ENCODE peak calls at places on chromosomes 13 and 19, in six cellular contexts. One of them, this sample, is unnamed.

GRCh38 chr19:38182536-38183210 is 41.3 kb downstream of the DPF1 start:
- DNase-seq in iris pigment epithelial cell: no peak
- DNase-seq in NCI-H526 treated with DMSO at 0.1 percent for 48 hours: no peak
- DNase-seq in GM23248: peak; percentile 37
- DNase-seq in head of caudate nucleus: no peak
- DNase-seq in breast epithelium: no peak
- DNase-seq in this sample: no peak

GRCh38 chr19:35746556-35746955 is 1.1 kb downstream of the PSENEN start:
- DNase-seq in GM23248: no peak
- DNase-seq in head of caudate nucleus: no peak
- DNase-seq in breast epithelium: no peak
- DNase-seq in NCI-H526 treated with DMSO at 0.1 percent for 48 hours: no peak
- DNase-seq in iris pigment epithelial cell: no peak
- DNase-seq in this sample: no peak

GRCh38 chr13:21243843-21244184 is 67.4 kb downstream of the MRPL57 start:
- DNase-seq in breast epithelium: no peak
- DNase-seq in NCI-H526 treated with DMSO at 0.1 percent for 48 hours: no peak
- DNase-seq in head of caudate nucleus: no peak
- DNase-seq in GM23248: no peak
- DNase-seq in iris pigment epithelial cell: no peak
- DNase-seq in this sample: no peak

GRCh38 chr13:49165798-49166752 is 54.1 kb upstream of the MLNR start:
- DNase-seq in head of caudate nucleus: no peak
- DNase-seq in iris pigment epithelial cell: peak; percentile 62
- DNase-seq in breast epithelium: no peak
- DNase-seq in GM23248: no peak
- DNase-seq in NCI-H526 treated with DMSO at 0.1 percent for 48 hours: no peak
- DNase-seq in this sample: no peak

GRCh38 chr19:16585808-16586476 is 13.7 kb upstream of the SLC35E1 start:
- DNase-seq in GM23248: no peak
- DNase-seq in head of caudate nucleus: no peak
- DNase-seq in breast epithelium: no peak
- DNase-seq in iris pigment epithelial cell: no peak
- DNase-seq in NCI-H526 treated with DMSO at 0.1 percent for 48 hours: no peak
- DNase-seq in this sample: no peak

GRCh38 chr19:19106061-19106551 is 32.2 kb downstream of the TMEM161A start:
- DNase-seq in breast epithelium: no peak
- DNase-seq in NCI-H526 treated with DMSO at 0.1 percent for 48 hours: no peak
- DNase-seq in GM23248: no peak
- DNase-seq in iris pigment epithelial cell: peak; percentile 21
- DNase-seq in head of caudate nucleus: no peak
- DNase-seq in this sample: no peak

GRCh38 chr19:14632286-14632685 is 42.4 kb downstream of the ADGRE3 start:
- DNase-seq in breast epithelium: no peak
- DNase-seq in GM23248: peak; percentile 13
- DNase-seq in head of caudate nucleus: no peak
- DNase-seq in iris pigment epithelial cell: peak; percentile 52
- DNase-seq in NCI-H526 treated with DMSO at 0.1 percent for 48 hours: peak; percentile 2
- DNase-seq in this sample: no peak

GRCh38 chr19:18464646-18465045 is 26.7 kb upstream of the ISYNA1 start:
- DNase-seq in head of caudate nucleus: peak; percentile 93
- DNase-seq in GM23248: peak; percentile 92
- DNase-seq in iris pigment epithelial cell: peak; percentile 97
- DNase-seq in NCI-H526 treated with DMSO at 0.1 percent for 48 hours: peak; percentile 27
- DNase-seq in breast epithelium: peak; percentile 80
- DNase-seq in this sample: peak; percentile 78

GRCh38 chr19:18712981-18713380 is 29.5 kb downstream of the CRTC1 start:
- DNase-seq in NCI-H526 treated with DMSO at 0.1 percent for 48 hours: no peak
- DNase-seq in iris pigment epithelial cell: no peak
- DNase-seq in GM23248: no peak
- DNase-seq in breast epithelium: no peak
- DNase-seq in head of caudate nucleus: no peak
- DNase-seq in this sample: no peak

GRCh38 chr13:27007166-27007565 is 164.4 kb downstream of the USP12 start:
- DNase-seq in iris pigment epithelial cell: no peak
- DNase-seq in head of caudate nucleus: peak; percentile 34
- DNase-seq in NCI-H526 treated with DMSO at 0.1 percent for 48 hours: peak; percentile 70
- DNase-seq in GM23248: no peak
- DNase-seq in breast epithelium: no peak
- DNase-seq in this sample: peak; percentile 46

GRCh38 chr13:39148513-39148961 is 110.3 kb downstream of the NHLRC3 start:
- DNase-seq in iris pigment epithelial cell: peak; percentile 70
- DNase-seq in NCI-H526 treated with DMSO at 0.1 percent for 48 hours: no peak
- DNase-seq in head of caudate nucleus: no peak
- DNase-seq in GM23248: peak; percentile 69
- DNase-seq in breast epithelium: no peak
- DNase-seq in this sample: peak; percentile 36

GRCh38 chr19:56838930-56839664 is 1.4 kb downstream of the PEG3 start:
- DNase-seq in head of caudate nucleus: peak; percentile 100
- DNase-seq in NCI-H526 treated with DMSO at 0.1 percent for 48 hours: no peak
- DNase-seq in GM23248: peak; percentile 84
- DNase-seq in breast epithelium: peak; percentile 97
- DNase-seq in iris pigment epithelial cell: peak; percentile 71
- DNase-seq in this sample: peak; percentile 85

GRCh38 chr13:63455938-63456337 is 2040.3 kb upstream of the PCDH20 start:
- DNase-seq in head of caudate nucleus: no peak
- DNase-seq in breast epithelium: no peak
- DNase-seq in NCI-H526 treated with DMSO at 0.1 percent for 48 hours: no peak
- DNase-seq in GM23248: peak; percentile 1
- DNase-seq in iris pigment epithelial cell: no peak
- DNase-seq in this sample: no peak

GRCh38 chr19:16441661-16442071 is 30.1 kb downstream of the EPS15L1 start:
- DNase-seq in NCI-H526 treated with DMSO at 0.1 percent for 48 hours: no peak
- DNase-seq in breast epithelium: no peak
- DNase-seq in head of caudate nucleus: no peak
- DNase-seq in GM23248: peak; percentile 24
- DNase-seq in iris pigment epithelial cell: peak; percentile 31
- DNase-seq in this sample: no peak

GRCh38 chr13:112969692-112970338 is 801 bp downstream of the MCF2L start:
- DNase-seq in iris pigment epithelial cell: no peak
- DNase-seq in head of caudate nucleus: no peak
- DNase-seq in breast epithelium: no peak
- DNase-seq in NCI-H526 treated with DMSO at 0.1 percent for 48 hours: peak; percentile 76
- DNase-seq in GM23248: no peak
- DNase-seq in this sample: no peak

GRCh38 chr19:4976412-4977298 is 7.7 kb downstream of the KDM4B start:
- DNase-seq in breast epithelium: peak; percentile 74
- DNase-seq in NCI-H526 treated with DMSO at 0.1 percent for 48 hours: no peak
- DNase-seq in iris pigment epithelial cell: peak; percentile 99
- DNase-seq in head of caudate nucleus: peak; percentile 47
- DNase-seq in GM23248: peak; percentile 99
- DNase-seq in this sample: peak; percentile 50

GRCh38 chr13:45879666-45880065 is 28.1 kb upstream of the SIAH3 start:
- DNase-seq in head of caudate nucleus: no peak
- DNase-seq in breast epithelium: peak; percentile 53
- DNase-seq in GM23248: no peak
- DNase-seq in NCI-H526 treated with DMSO at 0.1 percent for 48 hours: no peak
- DNase-seq in iris pigment epithelial cell: no peak
- DNase-seq in this sample: peak; percentile 74

GRCh38 chr19:23777216-23777615 is 18.5 kb upstream of the ZNF681 start:
- DNase-seq in breast epithelium: no peak
- DNase-seq in iris pigment epithelial cell: no peak
- DNase-seq in GM23248: no peak
- DNase-seq in head of caudate nucleus: no peak
- DNase-seq in NCI-H526 treated with DMSO at 0.1 percent for 48 hours: no peak
- DNase-seq in this sample: no peak

GRCh38 chr19:55080121-55080914 is 4.6 kb downstream of the EPS8L1 start:
- DNase-seq in breast epithelium: peak; percentile 77
- DNase-seq in iris pigment epithelial cell: peak; percentile 74
- DNase-seq in head of caudate nucleus: no peak
- DNase-seq in NCI-H526 treated with DMSO at 0.1 percent for 48 hours: peak; percentile 69
- DNase-seq in GM23248: peak; percentile 78
- DNase-seq in this sample: no peak

GRCh38 chr19:10419200-10419645 is 1.1 kb upstream of the PDE4A start:
- DNase-seq in breast epithelium: no peak
- DNase-seq in head of caudate nucleus: peak; percentile 52
- DNase-seq in GM23248: peak; percentile 61
- DNase-seq in iris pigment epithelial cell: no peak
- DNase-seq in NCI-H526 treated with DMSO at 0.1 percent for 48 hours: no peak
- DNase-seq in this sample: no peak

GRCh38 chr19:39246951-39247669 is 1.5 kb downstream of the IFNL4 start:
- DNase-seq in NCI-H526 treated with DMSO at 0.1 percent for 48 hours: peak; percentile 4
- DNase-seq in breast epithelium: no peak
- DNase-seq in head of caudate nucleus: peak; percentile 25
- DNase-seq in GM23248: peak; percentile 47
- DNase-seq in iris pigment epithelial cell: peak; percentile 32
- DNase-seq in this sample: peak; percentile 53

GRCh38 chr19:11279505-11280236 is 16.3 kb upstream of the TSPAN16 start:
- DNase-seq in GM23248: no peak
- DNase-seq in head of caudate nucleus: no peak
- DNase-seq in iris pigment epithelial cell: no peak
- DNase-seq in breast epithelium: no peak
- DNase-seq in NCI-H526 treated with DMSO at 0.1 percent for 48 hours: no peak
- DNase-seq in this sample: no peak

GRCh38 chr13:48797127-48797526 is 143.4 kb downstream of the CYSLTR2 start:
- DNase-seq in iris pigment epithelial cell: no peak
- DNase-seq in NCI-H526 treated with DMSO at 0.1 percent for 48 hours: no peak
- DNase-seq in breast epithelium: no peak
- DNase-seq in head of caudate nucleus: no peak
- DNase-seq in GM23248: no peak
- DNase-seq in this sample: no peak

GRCh38 chr13:48595330-48596127 is 58.2 kb upstream of the CYSLTR2 start:
- DNase-seq in iris pigment epithelial cell: peak; percentile 81
- DNase-seq in breast epithelium: no peak
- DNase-seq in head of caudate nucleus: peak; percentile 64
- DNase-seq in GM23248: peak; percentile 77
- DNase-seq in NCI-H526 treated with DMSO at 0.1 percent for 48 hours: peak; percentile 50
- DNase-seq in this sample: peak; percentile 53